ENCODE peak calls at places on chromosome 14, in six cellular contexts. P is iPS-NIHi11; Z is naive B cell; R is T-helper 9 cell; I is heart left ventricle; O is activated CD8-positive, alpha-beta memory T cell treated with anti-CD3 and anti-CD28 coated beads for 48 hours. T is an unnamed sample.
A peak's percentile ranks its signal among the peaks of the same experiment; 100 is the strongest.

GRCh38 chr14:104481323-104481722 is 98.2 kb upstream of the C14orf180 start:
- DNase-seq in Z (no peak), P (no peak), R (no peak), O (no peak), I (no peak), T (no peak)

GRCh38 chr14:44453433-44454171 is 53.5 kb downstream of the FSCB start:
- DNase-seq in I (no peak), R (no peak), Z (no peak), O (no peak), P (no peak), T (no peak)

GRCh38 chr14:29463727-29464370 is 463.8 kb downstream of the PRKD1 start:
- DNase-seq in P (no peak), I (no peak), R (no peak), O (no peak), Z (no peak), T (no peak)

GRCh38 chr14:69647216-69647615 is 35.8 kb downstream of the SUSD6 start:
- DNase-seq in O (no peak), I (no peak), Z (no peak), R (no peak), P (no peak), T (no peak)

GRCh38 chr14:32372154-32372553 is 43.1 kb downstream of the AKAP6 start:
- DNase-seq in I (no peak), O (no peak), R (no peak), Z (no peak), P (no peak), T (no peak)

GRCh38 chr14:23492618-23493272 is 23.2 kb downstream of the NGDN start:
- DNase-seq in I (no peak), R (no peak), Z (no peak), O (no peak), P (no peak), T (no peak)

GRCh38 chr14:59435106-59435505 is 30.1 kb downstream of the GPR135 start:
- DNase-seq in I (no peak), P (no peak), Z (no peak), R (no peak), O (no peak), T (no peak)

GRCh38 chr14:102516531-102517411 is 7.2 kb upstream of the ANKRD9 start:
- DNase-seq in P (peak; percentile 95), I (peak; percentile 85), Z (peak; percentile 65), O (peak; percentile 53), R (peak; percentile 61), T (no peak)

GRCh38 chr14:97806871-97807270 is 1009.7 kb downstream of the VRK1 start:
- DNase-seq in Z (no peak), P (no peak), O (no peak), R (no peak), I (no peak), T (no peak)

GRCh38 chr14:105528859-105529505 is 2.6 kb downstream of the TMEM121 start:
- DNase-seq in I (no peak), O (no peak), R (no peak), P (no peak), Z (peak; percentile 22), T (no peak)

GRCh38 chr14:91477388-91477787 is 32.7 kb downstream of the PPP4R3A start:
- DNase-seq in P (no peak), I (no peak), O (no peak), R (no peak), Z (no peak), T (no peak)

GRCh38 chr14:76904100-76904739 is 78.0 kb downstream of the LRRC74A start:
- DNase-seq in O (no peak), R (no peak), P (no peak), I (no peak), Z (no peak), T (peak; percentile 77)

GRCh38 chr14:93114068-93114710 is 1.5 kb downstream of the ITPK1 start:
- DNase-seq in P (no peak), I (no peak), Z (no peak), R (no peak), O (no peak), T (no peak)

GRCh38 chr14:89564291-89564957 is 147.4 kb upstream of the FOXN3 start:
- DNase-seq in Z (no peak), O (no peak), I (no peak), R (no peak), P (no peak), T (no peak)

GRCh38 chr14:57939084-57939483 is 73.2 kb upstream of the SLC35F4 start:
- DNase-seq in I (no peak), R (no peak), P (no peak), O (no peak), Z (no peak), T (no peak)

GRCh38 chr14:97058071-97058470 is 260.9 kb downstream of the VRK1 start:
- DNase-seq in R (no peak), Z (no peak), O (no peak), I (no peak), P (no peak), T (no peak)

GRCh38 chr14:37819155-37820015 is 224.0 kb downstream of the TTC6 start:
- DNase-seq in I (no peak), R (no peak), P (no peak), Z (no peak), O (no peak), T (no peak)

GRCh38 chr14:28754209-28754985 is 12.2 kb upstream of the FOXG1 start:
- DNase-seq in R (no peak), Z (no peak), I (no peak), P (peak; percentile 48), O (no peak), T (no peak)

GRCh38 chr14:100304825-100305445 is 1.3 kb downstream of the SLC25A29 start:
- DNase-seq in P (peak; percentile 73), R (no peak), I (no peak), O (no peak), Z (no peak), T (no peak)

GRCh38 chr14:85573406-85573805 is 43.5 kb downstream of the FLRT2 start:
- DNase-seq in Z (no peak), P (no peak), R (no peak), I (no peak), O (no peak), T (no peak)

GRCh38 chr14:103091041-103091882 is 3.3 kb upstream of the EXOC3L4 start:
- DNase-seq in P (peak; percentile 91), Z (peak; percentile 75), R (peak; percentile 73), I (peak; percentile 76), O (peak; percentile 41), T (no peak)

GRCh38 chr14:89378119-89378518 is 38.9 kb downstream of the FOXN3 start:
- DNase-seq in I (no peak), O (no peak), R (peak; percentile 22), Z (no peak), P (no peak), T (no peak)

GRCh38 chr14:45112886-45113772 is 21.2 kb downstream of the FKBP3 start:
- DNase-seq in O (no peak), P (no peak), R (no peak), Z (no peak), I (no peak), T (no peak)

GRCh38 chr14:99581960-99582359 is 22.0 kb downstream of the CCDC85C start:
- DNase-seq in R (no peak), O (no peak), P (no peak), Z (no peak), I (no peak), T (no peak)

GRCh38 chr14:94355191-94355794 is 32.2 kb upstream of the SERPINA6 start:
- DNase-seq in I (no peak), P (peak; percentile 49), R (no peak), Z (no peak), O (no peak), T (no peak)

GRCh38 chr14:64763801-64764511 is 59.7 kb downstream of the PLEKHG3 start:
- DNase-seq in I (no peak), O (no peak), R (no peak), P (no peak), Z (no peak), T (no peak)

GRCh38 chr14:105144231-105144665 is 24.3 kb downstream of the JAG2 start:
- DNase-seq in R (no peak), Z (no peak), I (peak; percentile 55), O (no peak), P (no peak), T (peak; percentile 1)

GRCh38 chr14:22428681-22429315 is 160.2 kb downstream of the DAD1 start:
- DNase-seq in Z (no peak), I (no peak), P (no peak), O (no peak), R (no peak), T (no peak)

GRCh38 chr14:104460920-104461651 is 118.5 kb upstream of the C14orf180 start:
- DNase-seq in Z (no peak), I (no peak), R (no peak), O (no peak), P (peak; percentile 83), T (no peak)

GRCh38 chr14:61126083-61126962 is 145.3 kb downstream of the SLC38A6 start:
- DNase-seq in P (no peak), I (no peak), R (no peak), Z (no peak), O (no peak), T (no peak)

GRCh38 chr14:54025661-54026060 is 69.0 kb upstream of the BMP4 start:
- DNase-seq in R (no peak), Z (no peak), P (no peak), I (no peak), O (no peak), T (no peak)

GRCh38 chr14:69372146-69372545 is 26.0 kb downstream of the ERH start:
- DNase-seq in I (no peak), Z (no peak), P (no peak), O (no peak), R (no peak), T (no peak)

GRCh38 chr14:62409185-62409584 is 636.1 kb downstream of the KCNH5 start:
- DNase-seq in O (no peak), Z (no peak), P (no peak), R (no peak), I (no peak), T (no peak)

GRCh38 chr14:102088012-102088792 is 1.4 kb upstream of the HSP90AA1 start:
- DNase-seq in Z (peak; percentile 48), I (peak; percentile 80), R (peak; percentile 29), O (no peak), P (peak; percentile 63), T (peak; percentile 73)

T was measured in ascending aorta.